ENCODE peak calls at places on chromosome 22, in four cellular contexts. C is CD8-positive, alpha-beta T cell; O is CD8-positive, alpha-beta memory T cell; U is hepatocyte. I is an unnamed sample. For H3K4me1, the result is how much of the 10 kb centered on the place peaks cover.

GRCh38 chr22:44405661-44406060 is 92.4 kb downstream of the RTL6 start:
- DNase-seq in C (no peak), O (no peak), U (no peak), I (no peak)

GRCh38 chr22:17888855-17889254 is 114.6 kb upstream of the BID start:
- DNase-seq in C (peak), O (no peak), U (no peak), I (no peak)

GRCh38 chr22:29093980-29094379 is 21.1 kb downstream of the KREMEN1 start:
- DNase-seq in C (no peak), O (no peak), U (no peak), I (no peak)

GRCh38 chr22:30855266-30855665 is 113.3 kb downstream of the MORC2 start:
- DNase-seq in C (no peak), O (no peak), U (no peak), I (no peak)

GRCh38 chr22:30386960-30387848 is at the start of gene RNF215:
- DNase-seq in C (peak), O (peak), U (peak), I (peak)

GRCh38 chr22:43183496-43184263 is 3.3 kb downstream of the TTLL12 start:
- DNase-seq in C (no peak), O (no peak), U (no peak), I (no peak)

GRCh38 chr22:34850010-34850409 is 215.9 kb upstream of the ISX start:
- DNase-seq in C (no peak), O (no peak), U (no peak), I (no peak)

GRCh38 chr22:29032584-29032983 is 29.0 kb downstream of the C22orf31 start:
- DNase-seq in C (no peak), O (no peak), U (no peak), I (no peak)

GRCh38 chr22:44721206-44721605 is 19.2 kb downstream of the PRR5 start:
- DNase-seq in C (no peak), O (no peak), U (no peak), I (no peak)

GRCh38 chr22:17836977-17837742 is 62.9 kb upstream of the BID start:
- DNase-seq in C (no peak), O (no peak), U (no peak), I (no peak)

GRCh38 chr22:31891366-31892079 is 52.8 kb upstream of the YWHAH start:
- DNase-seq in C (no peak), O (no peak), U (no peak), I (no peak)

GRCh38 chr22:39351689-39352214 is 2.0 kb downstream of the SYNGR1 start:
- DNase-seq in C (no peak), O (no peak), U (no peak), I (no peak)

GRCh38 chr22:28896611-28897010 is 13.2 kb downstream of the ZNRF3 start:
- DNase-seq in C (no peak), O (no peak), U (no peak), I (no peak)

GRCh38 chr22:30253205-30253852 is 6.8 kb upstream of the LIF start:
- DNase-seq in C (no peak), O (no peak), U (peak), I (peak)

GRCh38 chr22:34113381-34113780 is 193.1 kb upstream of the LARGE1 start:
- DNase-seq in C (no peak), O (no peak), U (no peak), I (no peak)

GRCh38 chr22:24141586-24141985 is 39.7 kb upstream of the SUSD2 start:
- DNase-seq in C (no peak), O (no peak), U (no peak), I (no peak)

GRCh38 chr22:33842421-33843094 is 77.7 kb downstream of the LARGE1 start:
- DNase-seq in C (no peak), O (no peak), U (no peak), I (no peak)

GRCh38 chr22:26322179-26322905 is 106.7 kb upstream of the ASPHD2 start:
- DNase-seq in C (no peak), O (no peak), U (no peak), I (no peak)

GRCh38 chr22:17381237-17381913 is 12.1 kb downstream of the CECR2 start:
- DNase-seq in C (no peak), O (no peak), U (peak), I (no peak)

GRCh38 chr22:20224917-20225692 is 43.0 kb downstream of the RTN4R start:
- DNase-seq in C (no peak), O (no peak), U (no peak), I (no peak)

GRCh38 chr22:27988704-27989103 is 69.6 kb upstream of the PITPNB start:
- DNase-seq in C (no peak), O (no peak), U (no peak), I (peak)

GRCh38 chr22:39097098-39098020 is at the start of gene APOBEC3H:
- DNase-seq in C (peak), O (no peak), U (no peak), I (peak)

GRCh38 chr22:38862375-38863329 is 9.4 kb downstream of the CBX6 start:
- DNase-seq in C (no peak), O (no peak), U (peak), I (no peak)

DNA sequence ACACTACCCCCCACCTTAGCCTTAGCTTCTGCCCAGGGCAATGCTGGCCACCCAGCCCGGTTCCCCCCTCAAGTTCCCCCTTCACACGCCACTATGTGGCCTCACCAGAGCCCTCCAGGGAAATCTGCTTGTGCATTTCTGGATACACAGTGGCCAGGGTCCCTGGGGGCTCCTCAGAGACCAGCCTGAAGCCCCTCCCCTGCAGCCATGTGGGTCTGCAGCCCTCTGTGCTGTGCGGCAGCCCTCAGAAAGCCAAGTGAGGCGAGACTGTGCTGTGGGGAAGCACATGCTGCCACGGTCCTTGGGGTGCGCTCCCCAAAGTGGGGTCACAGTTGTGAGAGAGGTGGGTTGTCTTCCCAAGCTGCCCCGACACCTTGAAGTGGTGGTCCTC is 2.1 kb upstream of the PLXNB2 start:
- DNase-seq in C (no peak), O (no peak), U (no peak), I (no peak)
- H3K4me1 ChIP-seq in C (under half), O (under half), U (under half), I (under half)

GRCh38 chr22:41915035-41915782 is at the start of gene SHISA8:
- DNase-seq in C (peak), O (peak), U (peak), I (no peak)
- H3K4me3 ChIP-seq in C (no peak), O (peak), U (peak), I (no peak)

GRCh38 chr22:22068657-22069056 is 86.1 kb upstream of the TOP3B start:
- DNase-seq in C (no peak), O (no peak), U (no peak), I (no peak)
- H3K4me1 ChIP-seq in C (under half), O (under half), U (under half), I (under half)

DNA sequence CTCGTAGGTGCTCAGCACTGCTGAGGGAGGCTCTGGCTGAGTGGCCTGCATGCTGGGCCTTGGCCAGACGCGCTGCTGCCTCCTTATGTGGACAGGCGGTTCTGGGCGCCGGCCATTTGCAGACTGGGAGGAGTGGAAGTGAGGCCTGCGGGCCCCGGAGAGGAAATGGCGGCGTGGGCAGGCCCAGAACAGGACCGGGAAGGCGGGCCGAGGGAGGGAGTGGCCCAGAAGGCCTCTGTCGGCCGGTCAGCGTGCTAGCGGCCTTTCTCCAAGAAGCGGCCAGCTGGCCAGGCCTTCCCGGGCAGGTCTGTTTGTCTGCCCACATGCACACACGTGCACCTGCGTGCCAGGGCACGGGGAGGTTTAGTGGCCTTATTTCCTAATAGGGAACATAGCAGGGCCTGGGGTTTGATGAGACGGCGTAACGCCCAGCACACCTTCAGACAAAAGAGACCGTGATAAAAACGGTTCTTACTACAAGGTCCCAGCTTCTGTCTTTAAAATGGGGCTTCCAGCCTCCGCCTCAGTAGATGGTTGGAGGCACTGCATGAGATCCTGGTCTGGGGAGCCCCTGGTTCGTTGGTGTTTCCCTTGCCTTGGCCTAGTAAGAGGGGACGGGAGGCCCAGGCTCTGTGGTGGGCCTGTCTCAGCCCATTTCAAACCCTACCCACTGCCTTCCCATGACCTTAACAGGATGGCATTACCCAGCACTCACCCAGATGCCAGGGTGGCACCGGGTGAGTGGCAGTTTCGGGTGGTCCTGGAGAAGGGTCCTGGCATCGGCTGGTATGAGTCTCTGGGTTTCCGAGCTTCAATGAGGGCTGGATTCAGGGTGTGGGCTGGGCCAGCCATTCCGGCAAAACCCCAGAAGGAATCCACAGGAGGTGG is 65.1 kb upstream of the PPARA start:
- DNase-seq in C (no peak), O (no peak), U (no peak), I (no peak)
- H3K4me3 ChIP-seq in C (no peak), O (no peak), U (no peak), I (no peak)

GRCh38 chr22:36369922-36370781 is 17.6 kb downstream of the MYH9 start:
- DNase-seq in C (no peak), O (no peak), U (peak), I (no peak)
- H3K4me1 ChIP-seq in C (half or more), O (half or more), U (half or more), I (half or more)

GRCh38 chr22:50059881-50060262 is 1.8 kb upstream of the TTLL8 start:
- DNase-seq in C (no peak), O (no peak), U (no peak), I (no peak)
- H3K4me3 ChIP-seq in C (no peak), O (no peak), U (no peak), I (no peak)

GRCh38 chr22:48642550-48642949 is 1185.1 kb downstream of the BRD1 start:
- DNase-seq in C (no peak), O (no peak), U (no peak), I (no peak)
- H3K4me1 ChIP-seq in C (under half), O (under half), U (under half), I (under half)

DNA sequence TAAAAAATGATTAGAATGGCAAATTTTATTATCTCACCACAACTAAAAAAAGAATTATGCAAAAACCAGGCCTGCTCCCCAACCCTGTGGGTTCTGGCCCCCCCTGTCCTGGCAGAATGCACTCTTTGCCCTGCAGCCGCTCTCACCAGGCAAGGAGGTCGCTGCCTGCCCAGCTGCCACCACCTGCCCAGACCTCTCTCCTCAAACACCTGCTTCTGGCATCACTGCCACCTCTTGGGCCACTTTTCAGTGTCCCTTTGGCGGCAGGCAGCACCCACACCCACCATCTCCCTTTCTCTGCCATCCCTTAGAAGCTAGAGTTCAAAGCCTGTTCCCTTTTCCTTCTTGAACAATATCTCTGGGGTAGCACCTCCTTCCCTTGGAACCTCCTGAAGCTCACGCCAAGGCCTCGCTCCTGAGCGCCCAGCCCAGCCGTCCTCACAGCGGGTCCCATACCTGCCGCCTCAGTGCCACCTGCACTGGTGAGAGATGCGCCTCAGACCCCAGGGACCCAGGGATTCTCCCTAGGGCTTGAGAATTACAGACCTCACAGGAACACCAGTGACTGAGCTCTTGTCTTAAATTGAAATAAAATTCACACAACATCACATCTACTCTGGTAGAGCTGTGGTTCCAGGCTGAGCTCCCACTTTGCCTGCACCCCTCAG is 44.6 kb downstream of the SGSM3 start:
- DNase-seq in C (no peak), O (no peak), U (no peak), I (no peak)
- H3K4me3 ChIP-seq in C (no peak), O (no peak), U (no peak), I (no peak)